ENCODE peak calls at places on chromosome 13, in four cellular contexts. S is ovary, Z is colonic mucosa, W is RWPE1. A is an unnamed sample.

GRCh38 chr13:27182054-27182453 is 10.4 kb upstream of the USP12 start:
- DNase-seq in Z (no peak), S (no peak), W (no peak), A (no peak)

GRCh38 chr13:107376393-107377085 is 808.6 kb upstream of the ARGLU1 start:
- DNase-seq in S (no peak), W (no peak), Z (no peak), A (no peak)

GRCh38 chr13:75637101-75637774 is 1.1 kb downstream of the LMO7 start:
- DNase-seq in Z (no peak), S (no peak), W (no peak), A (no peak)

GRCh38 chr13:78100481-78100880 is 181.8 kb upstream of the EDNRB start:
- DNase-seq in W (no peak), Z (no peak), S (no peak), A (no peak)

GRCh38 chr13:39159393-39159792 is 121.1 kb downstream of the NHLRC3 start:
- DNase-seq in Z (no peak), S (no peak), W (no peak), A (no peak)

GRCh38 chr13:76454991-76455390 is 431.2 kb downstream of the KCTD12 start:
- DNase-seq in Z (no peak), S (no peak), W (no peak), A (no peak)

GRCh38 chr13:99058527-99059495 is 80.9 kb upstream of the DOCK9 start:
- DNase-seq in S (no peak), Z (no peak), W (no peak), A (no peak)

GRCh38 chr13:54337526-54337925 is 1308.9 kb downstream of the OLFM4 start:
- DNase-seq in W (no peak), S (no peak), Z (no peak), A (no peak)

GRCh38 chr13:23504188-23504587 is 66.0 kb upstream of the TNFRSF19 start:
- DNase-seq in Z (no peak), W (no peak), S (no peak), A (no peak)

GRCh38 chr13:101621099-101621498 is 168.6 kb downstream of the ITGBL1 start:
- DNase-seq in S (no peak), Z (no peak), W (no peak), A (no peak)

DNA sequence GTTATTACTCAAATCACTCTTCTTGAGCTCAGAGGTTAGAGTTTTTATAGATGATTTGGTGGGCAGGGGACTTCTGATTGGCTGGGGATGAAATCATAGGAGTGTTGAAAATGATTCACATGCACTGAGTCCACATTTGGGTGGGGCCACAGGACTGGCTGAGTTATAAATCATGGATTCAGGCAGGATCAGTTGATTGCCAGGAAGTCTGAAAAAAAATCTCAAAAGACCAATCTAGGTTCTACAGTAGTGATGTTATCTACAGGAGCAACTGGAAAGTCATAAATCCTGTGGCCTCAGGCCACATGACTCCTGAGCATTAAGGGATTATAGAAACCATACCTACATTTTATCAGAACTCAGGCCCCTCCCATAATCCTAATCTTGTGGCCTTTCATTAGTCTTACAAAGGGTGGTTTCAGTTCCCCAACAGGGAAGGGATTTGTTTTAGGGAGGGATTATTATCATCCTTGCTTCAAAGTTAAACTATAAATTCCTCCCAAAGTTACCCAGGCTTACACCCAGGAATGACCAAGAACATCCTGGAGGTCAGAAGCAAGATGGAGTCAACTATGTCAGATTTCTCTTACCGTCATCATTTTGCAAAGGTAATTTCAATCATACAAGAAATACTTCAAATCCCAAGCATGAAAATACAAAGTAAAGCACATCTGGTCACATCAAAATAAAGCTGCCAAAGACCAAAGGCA is 5.6 kb upstream of the CCDC70 start:
- DNase-seq in Z (peak; percentile 70), W (no peak), S (no peak), A (peak; percentile 63)
- TF ChIP-seq CTCF in Z (no peak), W (no peak), S (no peak), A (no peak)

DNA sequence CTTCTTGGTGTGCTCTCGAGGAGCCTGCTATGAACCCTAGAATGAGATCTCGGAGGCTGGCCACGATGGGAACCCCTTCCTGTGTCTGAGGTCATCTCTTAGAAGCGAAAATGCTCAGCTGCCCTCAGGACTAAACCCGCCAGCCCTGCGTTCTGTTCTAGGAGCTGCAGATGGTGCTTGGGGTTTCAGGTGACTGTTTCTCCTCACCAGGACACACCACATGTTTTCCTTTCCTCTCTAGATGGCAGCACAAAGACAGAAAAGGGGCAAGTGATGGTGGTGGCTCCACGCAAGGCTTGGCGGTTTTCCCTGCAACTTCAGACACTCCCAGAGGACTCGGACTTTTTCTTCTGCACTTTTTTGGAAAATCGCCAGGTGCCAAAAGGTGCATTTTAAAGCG is 60.1 kb downstream of the RNASEH2B start:
- DNase-seq in S (no peak), Z (no peak), W (no peak), A (no peak)
- TF ChIP-seq CTCF in S (no peak), Z (no peak), W (no peak), A (no peak)

GRCh38 chr13:33006646-33007045 is 9.6 kb upstream of the KL start:
- DNase-seq in W (no peak), S (no peak), Z (no peak), A (no peak)

GRCh38 chr13:33007950-33008349 is 8.3 kb upstream of the KL start:
- DNase-seq in W (no peak), S (no peak), Z (no peak), A (no peak)

GRCh38 chr13:33009019-33009418 is 7.2 kb upstream of the KL start:
- DNase-seq in W (no peak), Z (no peak), S (no peak), A (no peak)

GRCh38 chr13:33004454-33004853 is 11.8 kb upstream of the KL start:
- DNase-seq in S (no peak), Z (no peak), W (no peak), A (no peak)

GRCh38 chr13:33007237-33007636 is 9.0 kb upstream of the KL start:
- DNase-seq in W (no peak), Z (no peak), S (no peak), A (no peak)
- TF ChIP-seq CTCF in W (no peak), Z (no peak), S (no peak), A (no peak)

GRCh38 chr13:25571237-25571636 is 199.5 kb downstream of the ATP8A2 start:
- DNase-seq in W (no peak), S (no peak), Z (no peak), A (no peak)
- TF ChIP-seq CTCF in W (no peak), S (no peak), Z (no peak), A (no peak)